ENCODE peak calls at places on chromosomes 2 and 18, in six cellular contexts. L is left ventricle myocardium inferior, U is AG09309, A is A549, X is chondrocyte, J is prostate gland. P is an unnamed sample.
A peak's percentile ranks its signal among the peaks of the same experiment; 100 is the strongest.

GRCh38 chr2:94956797-94957391 is 68.6 kb upstream of the MAL start:
- DNase-seq in L (no peak), U (no peak), A (peak; percentile 38), X (no peak), J (peak; percentile 33), P (peak; percentile 59)

GRCh38 chr2:29222381-29223179 is 107.4 kb downstream of the CLIP4 start:
- DNase-seq in L (no peak), U (no peak), A (no peak), X (no peak), J (no peak), P (no peak)

GRCh38 chr2:40421643-40422297 is 30.1 kb downstream of the SLC8A1 start:
- DNase-seq in L (no peak), U (no peak), A (no peak), X (no peak), J (no peak), P (no peak)

GRCh38 chr2:12110074-12110473 is 363.6 kb downstream of the LPIN1 start:
- DNase-seq in L (no peak), U (no peak), A (no peak), X (no peak), J (no peak), P (no peak)

GRCh38 chr2:175030380-175031271 is 25.4 kb upstream of the CHN1 start:
- DNase-seq in L (no peak), U (peak; percentile 16), A (peak; percentile 58), X (no peak), J (no peak), P (peak; percentile 49)

GRCh38 chr18:37242091-37242490 is 323.5 kb downstream of the CELF4 start:
- DNase-seq in L (no peak), U (no peak), A (no peak), X (no peak), J (no peak), P (no peak)

GRCh38 chr18:76209597-76209996 is 285.4 kb downstream of the ZNF516 start:
- DNase-seq in L (no peak), U (no peak), A (no peak), X (no peak), J (no peak), P (peak; percentile 43)

GRCh38 chr18:43665239-43665788 is 388.0 kb upstream of the SYT4 start:
- DNase-seq in L (no peak), U (peak; percentile 59), A (no peak), X (no peak), J (no peak), P (peak; percentile 68)

GRCh38 chr2:152222975-152223638 is 47.5 kb upstream of the STAM2 start:
- DNase-seq in L (peak; percentile 41), U (peak; percentile 13), A (no peak), X (no peak), J (peak; percentile 59), P (peak; percentile 86)

GRCh38 chr2:233449071-233449901 is 95.0 kb downstream of the DGKD start:
- DNase-seq in L (no peak), U (no peak), A (peak; percentile 77), X (peak; percentile 93), J (peak; percentile 38), P (peak; percentile 30)

GRCh38 chr2:42964444-42965081 is 172.2 kb upstream of the HAAO start:
- DNase-seq in L (peak; percentile 77), U (peak; percentile 71), A (no peak), X (no peak), J (no peak), P (peak; percentile 90)

GRCh38 chr2:42809131-42809875 is 16.9 kb upstream of the HAAO start:
- DNase-seq in L (no peak), U (peak; percentile 25), A (no peak), X (no peak), J (no peak), P (no peak)

GRCh38 chr2:123303735-123304134 is 721.4 kb upstream of the CNTNAP5 start:
- DNase-seq in L (no peak), U (no peak), A (no peak), X (no peak), J (no peak), P (no peak)

GRCh38 chr18:47911877-47912276 is 18.6 kb downstream of the SMAD2 start:
- DNase-seq in L (no peak), U (no peak), A (no peak), X (no peak), J (no peak), P (no peak)

GRCh38 chr2:63734510-63734909 is 107.2 kb upstream of the UGP2 start:
- DNase-seq in L (no peak), U (no peak), A (peak; percentile 79), X (no peak), J (no peak), P (no peak)

GRCh38 chr2:115160523-115161521 is 718.4 kb downstream of the DPP10 start:
- DNase-seq in L (no peak), U (no peak), A (no peak), X (peak; percentile 67), J (no peak), P (no peak)

GRCh38 chr2:177669201-177669600 is 276.6 kb downstream of the AGPS start:
- DNase-seq in L (no peak), U (no peak), A (no peak), X (no peak), J (no peak), P (no peak)

GRCh38 chr2:37671013-37671815 is at the start of gene CDC42EP3:
- DNase-seq in L (peak; percentile 74), U (no peak), A (peak; percentile 67), X (no peak), J (peak; percentile 74), P (peak; percentile 56)

GRCh38 chr2:105409717-105410116 is 10.9 kb upstream of the FHL2 start:
- DNase-seq in L (peak; percentile 73), U (peak; percentile 91), A (peak; percentile 45), X (no peak), J (peak; percentile 91), P (peak; percentile 99)

GRCh38 chr2:143730155-143730949 is 601.1 kb downstream of the ARHGAP15 start:
- DNase-seq in L (no peak), U (peak; percentile 21), A (peak; percentile 27), X (no peak), J (no peak), P (peak; percentile 71)

GRCh38 chr2:11563784-11564666 is 30.2 kb downstream of the GREB1 start:
- DNase-seq in L (no peak), U (no peak), A (no peak), X (no peak), J (no peak), P (no peak)

GRCh38 chr2:3594493-3595281 is at the start of gene COLEC11:
- DNase-seq in L (peak; percentile 71), U (no peak), A (no peak), X (peak; percentile 66), J (no peak), P (no peak)

DNA sequence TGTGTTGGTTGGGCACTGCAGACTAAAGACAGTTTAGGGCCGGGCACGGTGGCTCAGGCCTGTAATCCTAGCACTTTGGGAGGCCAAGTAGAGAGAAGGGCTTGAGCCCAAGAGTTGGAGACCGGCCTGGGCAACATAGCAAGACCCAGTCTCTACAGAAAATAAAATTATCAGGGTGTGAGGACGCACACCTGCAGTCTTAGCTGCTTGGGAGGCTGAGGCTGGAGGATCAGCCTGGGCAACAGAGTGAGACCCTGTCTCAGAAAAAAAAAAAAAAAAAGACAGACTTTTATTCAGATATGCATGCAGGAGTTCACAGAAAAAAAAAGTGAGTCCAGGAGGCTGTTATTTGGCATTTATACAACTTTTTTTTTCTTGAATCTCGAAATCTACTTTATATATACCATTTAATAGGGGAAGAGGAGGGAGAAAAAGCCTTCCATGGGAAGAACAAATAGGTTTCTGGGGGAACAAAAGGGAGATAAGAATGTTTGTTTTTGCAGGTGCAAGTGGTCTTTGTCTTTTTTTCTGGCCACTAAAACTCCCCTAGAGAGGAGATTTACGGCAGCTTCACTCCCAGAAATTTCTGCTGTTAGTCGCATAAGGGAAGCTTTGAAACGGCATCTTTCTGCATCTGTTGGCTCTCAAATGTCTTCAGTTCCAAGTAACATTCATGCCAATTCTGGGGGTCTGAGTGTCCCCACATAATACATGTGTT is 4.1 kb upstream of the MSH6 start:
- DNase-seq in L (no peak), U (no peak), A (no peak), X (no peak), J (no peak), P (no peak)
- TF ChIP-seq CTCF in L (no peak), U (no peak), A (no peak), X (no peak), J (no peak), P (no peak)

GRCh38 chr2:1140389-1141003 is 189.8 kb downstream of the SNTG2 start:
- DNase-seq in L (no peak), U (no peak), A (peak; percentile 22), X (no peak), J (no peak), P (peak; percentile 26)
- TF ChIP-seq CTCF in L (peak; percentile 84), U (peak; percentile 89), A (peak; percentile 54), X (peak; percentile 88), J (peak; percentile 36), P (peak; percentile 94)

DNA sequence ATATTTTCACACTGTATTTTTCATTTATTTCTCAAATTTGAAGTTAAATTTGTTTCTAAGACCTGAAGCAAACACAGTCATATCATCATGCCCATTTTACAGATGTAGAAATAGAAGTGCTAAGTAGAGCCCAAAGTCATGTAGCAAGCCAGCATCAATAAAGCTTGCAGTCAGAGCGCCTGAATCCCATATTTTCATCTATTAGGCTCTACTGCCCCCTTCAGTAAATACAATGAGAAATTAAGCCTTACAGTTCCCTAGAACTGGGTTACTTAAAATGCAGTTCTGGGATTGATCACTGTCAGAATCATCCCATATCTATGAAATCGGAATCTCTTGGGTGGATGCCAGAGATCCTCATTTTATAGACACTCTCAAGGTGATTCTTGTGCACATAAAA is 419.9 kb downstream of the TGIF1 start:
- DNase-seq in L (no peak), U (peak; percentile 29), A (peak; percentile 77), X (no peak), J (no peak), P (peak; percentile 68)
- TF ChIP-seq CTCF in L (peak; percentile 56), U (peak; percentile 53), A (peak; percentile 52), X (peak; percentile 79), J (peak; percentile 56), P (peak; percentile 65)

GRCh38 chr18:49250819-49251388 is 209.5 kb downstream of the DYM start:
- DNase-seq in L (no peak), U (no peak), A (peak; percentile 16), X (no peak), J (no peak), P (peak; percentile 14)
- TF ChIP-seq CTCF in L (peak; percentile 44), U (peak; percentile 64), A (peak; percentile 51), X (peak; percentile 80), J (no peak), P (peak; percentile 41)

DNA sequence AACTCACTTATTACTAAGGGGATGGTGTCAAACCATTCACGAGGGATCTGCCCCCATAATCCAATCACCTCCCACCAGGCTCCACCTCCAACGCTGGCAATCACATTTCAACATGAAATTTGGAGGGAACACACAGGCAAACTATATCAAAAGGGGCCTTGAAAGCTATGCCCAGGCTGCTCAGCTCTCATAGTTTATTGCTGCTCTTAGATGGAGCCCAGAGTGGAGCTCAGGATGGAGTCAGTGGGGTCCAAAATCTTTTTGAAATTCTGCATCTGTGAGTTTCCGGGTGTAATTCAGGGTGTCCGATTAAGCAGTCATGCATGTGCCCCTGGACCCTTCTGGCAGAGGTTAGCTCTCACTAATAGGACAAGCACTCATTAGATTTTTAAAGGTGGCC is 24.3 kb downstream of the RHOB start:
- DNase-seq in L (no peak), U (no peak), A (no peak), X (no peak), J (no peak), P (no peak)
- TF ChIP-seq CTCF in L (no peak), U (no peak), A (no peak), X (no peak), J (no peak), P (no peak)

GRCh38 chr2:222693837-222694236 is 22.4 kb downstream of the MOGAT1 start:
- DNase-seq in L (no peak), U (no peak), A (peak; percentile 49), X (no peak), J (no peak), P (peak; percentile 51)
- TF ChIP-seq CTCF in L (peak; percentile 28), U (peak; percentile 39), A (peak; percentile 59), X (peak; percentile 65), J (peak; percentile 27), P (peak; percentile 38)

P was measured in MCF 10A.